ENCODE peak calls at places on chromosomes 4 and X, in four cellular contexts. T, J, Y and V are unnamed samples.

GRCh38 chrX:37997096-37997495 is 9.3 kb upstream of the SYTL5 start:
- DNase-seq in J (no peak), T (no peak), Y (no peak), V (no peak)

GRCh38 chrX:109347618-109348017 is 134.3 kb downstream of the GUCY2F start:
- DNase-seq in T (no peak), Y (no peak), J (no peak), V (no peak)

GRCh38 chr4:172830295-172830764 is 338.3 kb upstream of the GALNT7 start:
- DNase-seq in J (no peak), T (no peak), Y (no peak), V (no peak)

GRCh38 chr4:10808591-10808990 is 124.0 kb upstream of the CLNK start:
- DNase-seq in Y (no peak), T (no peak), J (no peak), V (no peak)

GRCh38 chrX:47563801-47564315 is 2.9 kb downstream of the ARAF start:
- DNase-seq in J (no peak), Y (no peak), T (no peak), V (no peak)

GRCh38 chrX:49876750-49877149 is 2.5 kb upstream of the USP27X start:
- DNase-seq in J (peak), Y (no peak), T (no peak), V (no peak)

GRCh38 chr4:165175879-165176278 is 31.5 kb upstream of the KLHL2 start:
- DNase-seq in T (no peak), J (no peak), Y (no peak), V (no peak)

GRCh38 chr4:164871673-164872072 is 5.3 kb upstream of the APELA start:
- DNase-seq in Y (no peak), T (no peak), J (no peak), V (no peak)

GRCh38 chrX:68439341-68439740 is 6.0 kb upstream of the OPHN1 start:
- DNase-seq in Y (no peak), J (no peak), T (no peak), V (no peak)

GRCh38 chr4:88188738-88189417 is 30.4 kb upstream of the ABCG2 start:
- DNase-seq in J (no peak), Y (no peak), T (no peak), V (no peak)

GRCh38 chrX:150416469-150416868 is 53.4 kb downstream of the MAMLD1 start:
- DNase-seq in Y (no peak), T (no peak), J (no peak), V (no peak)

GRCh38 chr4:177461606-177462005 is 19.4 kb upstream of the AGA start:
- DNase-seq in J (no peak), T (no peak), Y (no peak), V (no peak)

GRCh38 chr4:174255790-174256189 is 27.7 kb downstream of the FBXO8 start:
- DNase-seq in J (no peak), Y (no peak), T (no peak), V (no peak)

GRCh38 chr4:106502106-106502699 is 133.6 kb upstream of the GIMD1 start:
- DNase-seq in T (no peak), J (peak), Y (peak), V (no peak)

GRCh38 chr4:56859841-56860240 is 38.3 kb upstream of the SPINK2 start:
- DNase-seq in Y (no peak), T (no peak), J (no peak), V (no peak)

GRCh38 chrX:154653048-154653401 is 354 bp downstream of the CTAG2 start:
- DNase-seq in T (peak), J (no peak), Y (no peak), V (no peak)

GRCh38 chr4:53908661-53909078 is 155.7 kb downstream of the CHIC2 start:
- DNase-seq in J (peak), Y (no peak), T (no peak), V (no peak)

GRCh38 chr4:153079824-153080486 is 124.3 kb upstream of the TRIM2 start:
- DNase-seq in Y (no peak), T (peak), J (no peak), V (no peak)

GRCh38 chr4:14920759-14921313 is 81.4 kb upstream of the CPEB2 start:
- DNase-seq in T (no peak), J (no peak), Y (no peak), V (no peak)

GRCh38 chr4:42579903-42580302 is 77.0 kb downstream of the ATP8A1 start:
- DNase-seq in J (no peak), Y (no peak), T (no peak), V (no peak)

GRCh38 chr4:149248191-149248590 is 567.5 kb downstream of the IQCM start:
- DNase-seq in J (no peak), T (no peak), Y (no peak), V (no peak)
- TF ChIP-seq CTCF in J (no peak), T (no peak), Y (no peak), V (no peak)

DNA sequence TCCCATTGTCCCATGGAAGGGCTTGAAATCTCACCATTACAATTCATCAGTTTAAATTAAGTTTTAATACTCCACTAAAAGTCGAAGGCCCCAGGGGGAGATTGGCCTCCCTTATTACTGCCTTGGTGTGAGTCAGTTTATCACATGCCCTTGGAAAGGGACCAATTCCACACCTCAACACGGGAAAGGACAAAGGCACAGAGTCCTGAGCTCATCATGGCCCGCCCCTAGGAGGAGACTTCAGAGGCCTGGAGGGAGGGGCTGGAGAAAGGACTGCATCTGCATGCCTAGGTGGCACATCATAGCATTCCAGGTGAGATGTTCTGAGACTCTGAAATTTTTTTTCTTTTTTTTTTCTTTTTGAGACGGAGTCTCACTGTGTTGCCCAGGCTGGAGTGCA is 2.8 kb upstream of the SEL1L3 start:
- DNase-seq in J (peak), Y (peak), T (no peak), V (no peak)
- TF ChIP-seq CTCF in J (no peak), Y (no peak), T (no peak), V (no peak)

GRCh38 chrX:92232182-92232581 is 453.0 kb downstream of the PCDH11X start:
- DNase-seq in T (no peak), J (no peak), Y (no peak), V (no peak)
- TF ChIP-seq CTCF in T (no peak), J (no peak), Y (peak), V (peak)

GRCh38 chrX:2620576-2620975 is 70.5 kb upstream of the CD99 start:
- DNase-seq in Y (no peak), T (peak), J (no peak), V (no peak)

GRCh38 chrX:2610246-2611170 is 80.6 kb upstream of the CD99 start:
- DNase-seq in Y (no peak), T (no peak), J (no peak), V (no peak)

GRCh38 chrX:2609431-2610238 is 81.5 kb upstream of the CD99 start:
- DNase-seq in Y (no peak), J (no peak), T (peak), V (no peak)

DNA sequence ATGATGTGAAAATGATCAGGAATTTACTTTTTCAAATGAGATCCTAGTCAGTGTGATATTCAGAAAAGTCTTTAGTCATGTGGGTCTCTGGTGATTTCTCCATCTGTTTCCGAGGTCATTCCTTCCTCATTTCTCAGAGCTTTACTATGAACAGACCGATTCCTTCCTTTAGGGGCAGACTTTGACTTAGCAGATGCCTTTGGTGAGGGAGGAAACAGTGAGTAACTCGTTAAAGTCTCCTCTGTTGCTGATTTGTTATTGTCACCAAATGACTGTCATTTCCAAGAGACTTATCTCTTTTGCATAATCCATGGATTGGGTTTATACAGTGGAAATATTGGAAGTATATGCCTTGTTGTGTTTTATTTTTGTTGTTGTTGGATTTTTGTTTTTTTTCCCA is 76.2 kb upstream of the CD99 start:
- DNase-seq in T (no peak), J (no peak), Y (no peak), V (no peak)
- TF ChIP-seq CTCF in T (no peak), J (no peak), Y (no peak), V (peak)

DNA sequence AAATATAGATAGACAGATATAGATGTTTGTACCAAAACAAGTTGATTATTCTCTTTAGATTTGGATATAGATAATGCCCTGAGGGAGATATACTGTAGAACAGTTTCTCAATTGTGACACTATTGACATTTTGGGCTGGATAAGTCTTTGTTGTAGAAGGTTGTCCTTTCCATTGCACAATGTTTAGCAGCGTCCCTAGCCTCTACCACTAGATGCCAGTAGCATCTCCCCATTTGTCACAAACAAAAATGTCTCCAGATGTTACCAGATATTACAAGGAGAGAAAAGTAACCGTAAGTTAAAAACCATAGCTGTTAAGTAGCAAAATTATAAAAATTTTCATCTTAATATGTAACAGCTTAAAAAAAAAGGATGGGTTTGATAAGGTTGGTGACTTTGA is 2595.3 kb downstream of the ARAP2 start:
- DNase-seq in J (no peak), Y (no peak), T (no peak), V (no peak)
- TF ChIP-seq CTCF in J (no peak), Y (no peak), T (no peak), V (peak)

GRCh38 chrX:53256446-53257041 is 24.8 kb downstream of the IQSEC2 start:
- DNase-seq in J (no peak), T (no peak), Y (peak), V (no peak)

GRCh38 chrX:53257166-53257565 is 24.2 kb downstream of the IQSEC2 start:
- DNase-seq in T (no peak), J (no peak), Y (no peak), V (no peak)

GRCh38 chrX:53255738-53256191 is 25.6 kb downstream of the IQSEC2 start:
- DNase-seq in T (no peak), J (no peak), Y (no peak), V (no peak)

GRCh38 chrX:53260836-53261235 is 20.5 kb downstream of the IQSEC2 start:
- DNase-seq in T (no peak), Y (no peak), J (no peak), V (no peak)

GRCh38 chrX:53257670-53258423 is 23.5 kb downstream of the IQSEC2 start:
- DNase-seq in J (no peak), T (no peak), Y (no peak), V (no peak)
- TF ChIP-seq CTCF in J (no peak), T (no peak), Y (no peak), V (no peak)

DNA sequence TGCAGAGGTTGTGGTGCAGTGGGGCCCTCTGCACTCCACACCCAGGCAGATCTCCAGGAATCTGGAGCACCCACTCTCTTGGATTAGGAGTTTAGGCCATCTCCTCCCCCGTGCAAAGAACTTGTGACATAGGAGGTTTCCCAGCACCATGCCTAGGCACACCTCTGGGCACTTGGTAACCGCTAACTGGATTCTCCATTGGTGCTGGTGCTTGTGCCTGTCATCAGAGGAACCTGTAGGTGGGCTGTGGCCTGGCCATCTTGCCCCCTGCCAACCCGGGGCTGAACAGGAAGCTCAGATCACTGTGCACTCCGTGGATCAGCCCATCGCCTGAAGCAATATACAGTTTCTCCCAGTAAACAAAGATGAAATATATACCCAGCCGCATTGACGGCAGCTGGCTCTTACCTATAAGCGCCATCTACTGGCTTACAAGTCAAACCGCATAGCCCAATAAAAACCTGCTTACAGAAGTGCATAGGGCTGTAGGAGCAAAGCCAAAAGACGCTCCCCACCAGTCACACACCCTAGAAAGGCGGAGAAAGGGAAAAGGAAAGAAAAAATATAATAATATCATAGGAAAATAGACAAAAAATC is 19.1 kb upstream of the TEX13B start:
- DNase-seq in J (no peak), T (no peak), Y (no peak), V (no peak)
- TF ChIP-seq CTCF in J (peak), T (no peak), Y (no peak), V (peak)

GRCh38 chr4:147596976-147597375 is 20.2 kb upstream of the TMEM184C start:
- DNase-seq in Y (no peak), J (no peak), T (no peak), V (no peak)

GRCh38 chr4:147599206-147599605 is 18.0 kb upstream of the TMEM184C start:
- DNase-seq in J (no peak), T (no peak), Y (no peak), V (no peak)

GRCh38 chr4:147597561-147597960 is 19.6 kb upstream of the TMEM184C start:
- DNase-seq in J (no peak), T (no peak), Y (no peak), V (no peak)

GRCh38 chr4:147594107-147594506 is 23.1 kb upstream of the TMEM184C start:
- DNase-seq in J (no peak), T (no peak), Y (no peak), V (no peak)

GRCh38 chr4:147596377-147596776 is 20.8 kb upstream of the TMEM184C start:
- DNase-seq in Y (no peak), J (no peak), T (no peak), V (no peak)
- TF ChIP-seq CTCF in Y (no peak), J (no peak), T (no peak), V (peak)

DNA sequence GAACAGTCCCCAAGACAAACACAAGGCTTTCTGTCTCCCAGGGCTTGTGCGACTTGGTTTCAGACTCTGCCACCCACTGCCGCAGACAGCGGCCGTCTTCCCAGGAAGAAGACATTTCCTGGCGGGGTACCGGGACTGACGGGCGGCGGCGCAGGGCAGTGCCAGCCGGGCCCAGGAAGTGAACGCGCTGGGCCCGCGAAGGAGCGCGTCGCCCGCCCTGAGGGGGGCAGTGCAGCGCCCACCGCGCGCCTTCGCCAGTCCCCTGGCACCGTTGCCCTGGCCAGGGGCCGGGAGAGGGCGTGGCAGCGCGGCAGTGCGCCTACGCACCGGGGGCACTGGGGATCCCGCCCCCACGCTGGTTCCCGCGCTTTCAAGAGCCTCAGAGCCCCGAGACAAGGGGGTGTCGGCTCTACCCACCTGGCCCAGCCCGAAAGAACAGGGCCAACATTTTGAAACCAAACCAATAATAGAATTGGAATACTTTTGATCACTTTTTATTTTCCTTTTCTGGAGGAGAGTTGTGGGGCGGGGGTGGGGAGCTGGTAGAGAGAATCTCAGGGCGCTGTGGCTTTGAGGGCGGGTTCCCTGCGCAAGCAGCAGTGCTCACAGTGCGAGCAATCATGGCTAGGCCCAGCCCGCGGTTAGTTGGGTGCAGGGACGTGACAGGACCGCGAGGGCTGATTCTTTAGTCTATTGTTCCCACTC is 23.6 kb upstream of the APLN start:
- DNase-seq in T (no peak), J (peak), Y (no peak), V (peak)
- TF ChIP-seq CTCF in T (no peak), J (peak), Y (no peak), V (no peak)